ENCODE peak calls at places on chromosome 5, in ten cellular contexts. W is NCI-H187 treated with DMSO at 0.1 percent for 48 hours; P is heart left ventricle; T is heart right ventricle; S is HFF-Myc; I is NCI-H1048; B is stimulated activated CD4-positive, alpha-beta T cell treated with anti-CD3 and anti-CD28 coated beads, Interleukin-1b, Interleukin-23, amount 100 ng/mL, for 48 hours; Z is progenitor cell of endocrine pancreas; L is dermis microvascular lymphatic vessel endothelial cell; N is mucosa of gallbladder. Q is an unnamed sample.
A peak's percentile ranks its signal among the peaks of the same experiment; 100 is the strongest.

GRCh38 chr5:73867344-73868335 is 241.6 kb downstream of the ARHGEF28 start:
- DNase-seq in W (no peak), P (no peak), T (no peak), S (peak; percentile 47), I (no peak), B (no peak), Z (no peak), L (no peak), N (no peak), Q (no peak)

GRCh38 chr5:154937718-154938466 is at the start of gene GEMIN5:
- DNase-seq in W (peak; percentile 5), P (peak; percentile 88), T (peak; percentile 89), S (peak; percentile 37), I (peak; percentile 74), B (peak; percentile 83), Z (peak; percentile 66), L (peak; percentile 73), N (peak; percentile 85), Q (peak; percentile 85)

GRCh38 chr5:113205807-113206206 is 229.0 kb downstream of the TSSK1B start:
- DNase-seq in W (no peak), P (no peak), T (no peak), S (no peak), I (no peak), B (no peak), Z (no peak), L (no peak), N (no peak), Q (no peak)

GRCh38 chr5:172643392-172643871 is 2.4 kb downstream of the NEURL1B start:
- DNase-seq in W (no peak), P (no peak), T (no peak), S (no peak), I (no peak), B (no peak), Z (no peak), L (no peak), N (no peak), Q (no peak)

GRCh38 chr5:150022681-150023080 is 22.1 kb downstream of the HMGXB3 start:
- DNase-seq in W (no peak), P (no peak), T (no peak), S (no peak), I (no peak), B (no peak), Z (no peak), L (no peak), N (no peak), Q (no peak)

GRCh38 chr5:52605317-52605991 is 182.3 kb upstream of the ITGA1 start:
- DNase-seq in W (no peak), P (no peak), T (no peak), S (no peak), I (no peak), B (no peak), Z (no peak), L (no peak), N (no peak), Q (no peak)

GRCh38 chr5:139654875-139655491 is 6.8 kb downstream of the CXXC5 start:
- DNase-seq in W (no peak), P (peak; percentile 57), T (peak; percentile 55), S (no peak), I (no peak), B (no peak), Z (no peak), L (no peak), N (no peak), Q (no peak)

GRCh38 chr5:79235222-79235577 is 731 bp upstream of the JMY start:
- DNase-seq in W (no peak), P (no peak), T (no peak), S (no peak), I (no peak), B (no peak), Z (no peak), L (no peak), N (no peak), Q (no peak)

GRCh38 chr5:158522761-158523160 is 577.0 kb downstream of the EBF1 start:
- DNase-seq in W (no peak), P (peak; percentile 63), T (no peak), S (no peak), I (no peak), B (no peak), Z (no peak), L (no peak), N (peak; percentile 11), Q (no peak)

GRCh38 chr5:172556971-172557461 is 84.0 kb upstream of the NEURL1B start:
- DNase-seq in W (no peak), P (peak; percentile 53), T (peak; percentile 71), S (no peak), I (no peak), B (no peak), Z (no peak), L (no peak), N (peak; percentile 46), Q (no peak)

GRCh38 chr5:111820072-111820471 is 63.1 kb upstream of the NREP start:
- DNase-seq in W (no peak), P (no peak), T (no peak), S (no peak), I (no peak), B (no peak), Z (no peak), L (no peak), N (no peak), Q (no peak)

GRCh38 chr5:142320851-142321560 is 3.8 kb downstream of the SPRY4 start:
- DNase-seq in W (no peak), P (peak; percentile 41), T (no peak), S (no peak), I (no peak), B (no peak), Z (no peak), L (no peak), N (no peak), Q (no peak)

GRCh38 chr5:14958196-14958595 is 86.6 kb upstream of the ANKH start:
- DNase-seq in W (no peak), P (no peak), T (no peak), S (no peak), I (no peak), B (no peak), Z (no peak), L (no peak), N (no peak), Q (no peak)

GRCh38 chr5:99815-100214 is 7.8 kb downstream of the PLEKHG4B start:
- DNase-seq in W (peak; percentile 17), P (no peak), T (no peak), S (no peak), I (no peak), B (no peak), Z (no peak), L (no peak), N (no peak), Q (no peak)

GRCh38 chr5:132065351-132065937 is 5.0 kb downstream of the IL3 start:
- DNase-seq in W (no peak), P (peak; percentile 45), T (peak; percentile 57), S (peak; percentile 30), I (no peak), B (peak; percentile 57), Z (peak; percentile 39), L (peak; percentile 44), N (peak; percentile 47), Q (peak; percentile 36)

GRCh38 chr5:126499742-126500396 is 76.7 kb downstream of the GRAMD2B start:
- DNase-seq in W (no peak), P (no peak), T (no peak), S (peak; percentile 27), I (no peak), B (no peak), Z (no peak), L (no peak), N (no peak), Q (no peak)

GRCh38 chr5:43729846-43730478 is 127.0 kb downstream of the NNT start:
- DNase-seq in W (no peak), P (no peak), T (no peak), S (no peak), I (no peak), B (no peak), Z (no peak), L (peak; percentile 20), N (no peak), Q (no peak)

GRCh38 chr5:164672931-164673694 is 1167.7 kb downstream of the MAT2B start:
- DNase-seq in W (no peak), P (no peak), T (no peak), S (no peak), I (no peak), B (no peak), Z (no peak), L (no peak), N (no peak), Q (no peak)

GRCh38 chr5:128408622-128409021 is 129.4 kb downstream of the FBN2 start:
- DNase-seq in W (no peak), P (no peak), T (no peak), S (no peak), I (no peak), B (no peak), Z (no peak), L (no peak), N (no peak), Q (no peak)

GRCh38 chr5:132418876-132419275 is 49.4 kb downstream of the SLC22A5 start:
- DNase-seq in W (no peak), P (no peak), T (no peak), S (no peak), I (no peak), B (no peak), Z (no peak), L (no peak), N (no peak), Q (no peak)

GRCh38 chr5:96427823-96428222 is 5.2 kb downstream of the PCSK1 start:
- DNase-seq in W (no peak), P (no peak), T (no peak), S (peak; percentile 10), I (no peak), B (no peak), Z (no peak), L (no peak), N (no peak), Q (no peak)

GRCh38 chr5:17436766-17437221 is 61.2 kb upstream of the TAF11L2 start:
- DNase-seq in W (no peak), P (no peak), T (no peak), S (no peak), I (no peak), B (no peak), Z (no peak), L (no peak), N (no peak), Q (no peak)

GRCh38 chr5:1017691-1018455 is 9.3 kb downstream of the NKD2 start:
- DNase-seq in W (no peak), P (no peak), T (peak; percentile 10), S (no peak), I (no peak), B (no peak), Z (no peak), L (no peak), N (no peak), Q (no peak)

GRCh38 chr5:74934949-74935751 is 69.0 kb upstream of the FAM169A start:
- DNase-seq in W (no peak), P (no peak), T (no peak), S (no peak), I (no peak), B (peak; percentile 28), Z (no peak), L (peak; percentile 97), N (peak; percentile 71), Q (peak; percentile 41)

GRCh38 chr5:168227973-168228615 is 63.4 kb upstream of the WWC1 start:
- DNase-seq in W (no peak), P (no peak), T (no peak), S (no peak), I (no peak), B (no peak), Z (no peak), L (no peak), N (no peak), Q (peak; percentile 58)

GRCh38 chr5:88672644-88673493 is 210.1 kb downstream of the MEF2C start:
- DNase-seq in W (no peak), P (no peak), T (no peak), S (no peak), I (peak; percentile 77), B (no peak), Z (no peak), L (no peak), N (no peak), Q (no peak)

GRCh38 chr5:136276946-136277345 is 84.0 kb upstream of the SMIM32 start:
- DNase-seq in W (no peak), P (no peak), T (no peak), S (no peak), I (no peak), B (no peak), Z (no peak), L (no peak), N (no peak), Q (no peak)

GRCh38 chr5:146909496-146910068 is 31.0 kb upstream of the PPP2R2B start:
- DNase-seq in W (no peak), P (no peak), T (no peak), S (no peak), I (no peak), B (no peak), Z (no peak), L (no peak), N (no peak), Q (no peak)

Q was measured in T-helper 2 cell treated with Interferon-gamma antibody and Interleukin-4, amounts not matched to agents 5 μg/mL and 100 μg/mL, for 36 hours.